ENCODE peak calls at places on chromosomes 16 and 17, in nine cellular contexts. One of them, this sample, is unnamed.

GRCh38 chr17:4636474-4637100 is 4.9 kb downstream of the ALOX15 start:
- DNase-seq in NCI-H1930: no peak
- DNase-seq in ecto neural progenitor cell: no peak
- DNase-seq in aorta: no peak
- DNase-seq in activated CD4-positive, alpha-beta T cell treated with anti-CD3 and anti-CD28 coated beads, Interleukin-2, amount 50 U/mL, for 1 hour: no peak
- DNase-seq in LoVo: no peak
- DNase-seq in activated T-cell treated with anti-CD3 and anti-CD28 coated beads, Interleukin-2, amount 50 U/mL, for 48 hours: no peak
- DNase-seq in A549: no peak
- DNase-seq in HTR-8/SVneo: no peak
- DNase-seq in this sample: no peak

GRCh38 chr16:56987692-56988091 is 1.7 kb upstream of the NLRC5 start:
- DNase-seq in NCI-H1930: no peak
- DNase-seq in ecto neural progenitor cell: no peak
- DNase-seq in aorta: peak; percentile 17
- DNase-seq in activated CD4-positive, alpha-beta T cell treated with anti-CD3 and anti-CD28 coated beads, Interleukin-2, amount 50 U/mL, for 1 hour: no peak
- DNase-seq in LoVo: no peak
- DNase-seq in activated T-cell treated with anti-CD3 and anti-CD28 coated beads, Interleukin-2, amount 50 U/mL, for 48 hours: no peak
- DNase-seq in A549: no peak
- DNase-seq in HTR-8/SVneo: no peak
- DNase-seq in this sample: no peak

GRCh38 chr16:4212934-4213296 is 29.0 kb downstream of the SRL start:
- DNase-seq in NCI-H1930: no peak
- DNase-seq in ecto neural progenitor cell: no peak
- DNase-seq in aorta: no peak
- DNase-seq in activated CD4-positive, alpha-beta T cell treated with anti-CD3 and anti-CD28 coated beads, Interleukin-2, amount 50 U/mL, for 1 hour: no peak
- DNase-seq in LoVo: peak; percentile 78
- DNase-seq in activated T-cell treated with anti-CD3 and anti-CD28 coated beads, Interleukin-2, amount 50 U/mL, for 48 hours: no peak
- DNase-seq in A549: peak; percentile 58
- DNase-seq in HTR-8/SVneo: peak; percentile 41
- DNase-seq in this sample: no peak

GRCh38 chr17:69166957-69167356 is 25.3 kb upstream of the ABCA6 start:
- DNase-seq in NCI-H1930: no peak
- DNase-seq in ecto neural progenitor cell: no peak
- DNase-seq in aorta: no peak
- DNase-seq in activated CD4-positive, alpha-beta T cell treated with anti-CD3 and anti-CD28 coated beads, Interleukin-2, amount 50 U/mL, for 1 hour: no peak
- DNase-seq in LoVo: no peak
- DNase-seq in activated T-cell treated with anti-CD3 and anti-CD28 coated beads, Interleukin-2, amount 50 U/mL, for 48 hours: no peak
- DNase-seq in A549: no peak
- DNase-seq in HTR-8/SVneo: no peak
- DNase-seq in this sample: no peak

GRCh38 chr16:72424776-72425175 is 252.8 kb upstream of the PMFBP1 start:
- DNase-seq in NCI-H1930: no peak
- DNase-seq in ecto neural progenitor cell: no peak
- DNase-seq in aorta: no peak
- DNase-seq in activated CD4-positive, alpha-beta T cell treated with anti-CD3 and anti-CD28 coated beads, Interleukin-2, amount 50 U/mL, for 1 hour: no peak
- DNase-seq in LoVo: no peak
- DNase-seq in activated T-cell treated with anti-CD3 and anti-CD28 coated beads, Interleukin-2, amount 50 U/mL, for 48 hours: no peak
- DNase-seq in A549: no peak
- DNase-seq in HTR-8/SVneo: no peak
- DNase-seq in this sample: no peak

GRCh38 chr16:64865037-64865696 is 256.7 kb downstream of the CDH11 start:
- DNase-seq in NCI-H1930: no peak
- DNase-seq in ecto neural progenitor cell: no peak
- DNase-seq in aorta: no peak
- DNase-seq in activated CD4-positive, alpha-beta T cell treated with anti-CD3 and anti-CD28 coated beads, Interleukin-2, amount 50 U/mL, for 1 hour: no peak
- DNase-seq in LoVo: no peak
- DNase-seq in activated T-cell treated with anti-CD3 and anti-CD28 coated beads, Interleukin-2, amount 50 U/mL, for 48 hours: no peak
- DNase-seq in A549: no peak
- DNase-seq in HTR-8/SVneo: no peak
- DNase-seq in this sample: no peak

GRCh38 chr16:19885456-19886060 is 910 bp upstream of the GPRC5B start:
- DNase-seq in NCI-H1930: no peak
- DNase-seq in ecto neural progenitor cell: peak; percentile 58
- DNase-seq in aorta: no peak
- DNase-seq in activated CD4-positive, alpha-beta T cell treated with anti-CD3 and anti-CD28 coated beads, Interleukin-2, amount 50 U/mL, for 1 hour: no peak
- DNase-seq in LoVo: no peak
- DNase-seq in activated T-cell treated with anti-CD3 and anti-CD28 coated beads, Interleukin-2, amount 50 U/mL, for 48 hours: peak; percentile 41
- DNase-seq in A549: no peak
- DNase-seq in HTR-8/SVneo: no peak
- DNase-seq in this sample: no peak

GRCh38 chr17:75535119-75535537 is 9.6 kb downstream of the LLGL2 start:
- DNase-seq in NCI-H1930: no peak
- DNase-seq in ecto neural progenitor cell: peak; percentile 66
- DNase-seq in aorta: no peak
- DNase-seq in activated CD4-positive, alpha-beta T cell treated with anti-CD3 and anti-CD28 coated beads, Interleukin-2, amount 50 U/mL, for 1 hour: peak; percentile 35
- DNase-seq in LoVo: no peak
- DNase-seq in activated T-cell treated with anti-CD3 and anti-CD28 coated beads, Interleukin-2, amount 50 U/mL, for 48 hours: peak; percentile 73
- DNase-seq in A549: no peak
- DNase-seq in HTR-8/SVneo: no peak
- DNase-seq in this sample: no peak

GRCh38 chr17:76138234-76138895 is 2.7 kb downstream of the FOXJ1 start:
- DNase-seq in NCI-H1930: no peak
- DNase-seq in ecto neural progenitor cell: peak; percentile 92
- DNase-seq in aorta: peak; percentile 55
- DNase-seq in activated CD4-positive, alpha-beta T cell treated with anti-CD3 and anti-CD28 coated beads, Interleukin-2, amount 50 U/mL, for 1 hour: no peak
- DNase-seq in LoVo: no peak
- DNase-seq in activated T-cell treated with anti-CD3 and anti-CD28 coated beads, Interleukin-2, amount 50 U/mL, for 48 hours: no peak
- DNase-seq in A549: peak; percentile 66
- DNase-seq in HTR-8/SVneo: no peak
- DNase-seq in this sample: no peak

GRCh38 chr16:1112506-1113184 is 16.6 kb upstream of the C1QTNF8 start:
- DNase-seq in NCI-H1930: no peak
- DNase-seq in ecto neural progenitor cell: no peak
- DNase-seq in aorta: no peak
- DNase-seq in activated CD4-positive, alpha-beta T cell treated with anti-CD3 and anti-CD28 coated beads, Interleukin-2, amount 50 U/mL, for 1 hour: no peak
- DNase-seq in LoVo: no peak
- DNase-seq in activated T-cell treated with anti-CD3 and anti-CD28 coated beads, Interleukin-2, amount 50 U/mL, for 48 hours: no peak
- DNase-seq in A549: no peak
- DNase-seq in HTR-8/SVneo: no peak
- DNase-seq in this sample: no peak

GRCh38 chr17:82302991-82303943 is 14.1 kb downstream of the CD7 start:
- DNase-seq in NCI-H1930: no peak
- DNase-seq in ecto neural progenitor cell: no peak
- DNase-seq in aorta: no peak
- DNase-seq in activated CD4-positive, alpha-beta T cell treated with anti-CD3 and anti-CD28 coated beads, Interleukin-2, amount 50 U/mL, for 1 hour: peak; percentile 51
- DNase-seq in LoVo: no peak
- DNase-seq in activated T-cell treated with anti-CD3 and anti-CD28 coated beads, Interleukin-2, amount 50 U/mL, for 48 hours: peak; percentile 69
- DNase-seq in A549: no peak
- DNase-seq in HTR-8/SVneo: no peak
- DNase-seq in this sample: no peak

GRCh38 chr17:49703557-49704277 is 4.0 kb downstream of the SLC35B1 start:
- DNase-seq in NCI-H1930: no peak
- DNase-seq in ecto neural progenitor cell: peak; percentile 66
- DNase-seq in aorta: no peak
- DNase-seq in activated CD4-positive, alpha-beta T cell treated with anti-CD3 and anti-CD28 coated beads, Interleukin-2, amount 50 U/mL, for 1 hour: no peak
- DNase-seq in LoVo: no peak
- DNase-seq in activated T-cell treated with anti-CD3 and anti-CD28 coated beads, Interleukin-2, amount 50 U/mL, for 48 hours: no peak
- DNase-seq in A549: peak; percentile 72
- DNase-seq in HTR-8/SVneo: peak; percentile 51
- DNase-seq in this sample: peak; percentile 88

GRCh38 chr17:67995568-67996191 is 589 bp downstream of the C17orf58 start:
- DNase-seq in NCI-H1930: no peak
- DNase-seq in ecto neural progenitor cell: peak; percentile 77
- DNase-seq in aorta: peak; percentile 80
- DNase-seq in activated CD4-positive, alpha-beta T cell treated with anti-CD3 and anti-CD28 coated beads, Interleukin-2, amount 50 U/mL, for 1 hour: no peak
- DNase-seq in LoVo: no peak
- DNase-seq in activated T-cell treated with anti-CD3 and anti-CD28 coated beads, Interleukin-2, amount 50 U/mL, for 48 hours: peak; percentile 41
- DNase-seq in A549: peak; percentile 19
- DNase-seq in HTR-8/SVneo: no peak
- DNase-seq in this sample: peak; percentile 68

GRCh38 chr17:41058741-41059140 is 1.2 kb downstream of the KRTAP2-3 start:
- DNase-seq in NCI-H1930: no peak
- DNase-seq in ecto neural progenitor cell: no peak
- DNase-seq in aorta: no peak
- DNase-seq in activated CD4-positive, alpha-beta T cell treated with anti-CD3 and anti-CD28 coated beads, Interleukin-2, amount 50 U/mL, for 1 hour: no peak
- DNase-seq in LoVo: no peak
- DNase-seq in activated T-cell treated with anti-CD3 and anti-CD28 coated beads, Interleukin-2, amount 50 U/mL, for 48 hours: no peak
- DNase-seq in A549: no peak
- DNase-seq in HTR-8/SVneo: no peak
- DNase-seq in this sample: no peak

GRCh38 chr17:37358830-37359681 is 16.7 kb upstream of the C17orf78 start:
- DNase-seq in NCI-H1930: peak; percentile 91
- DNase-seq in ecto neural progenitor cell: peak; percentile 100
- DNase-seq in aorta: peak; percentile 98
- DNase-seq in activated CD4-positive, alpha-beta T cell treated with anti-CD3 and anti-CD28 coated beads, Interleukin-2, amount 50 U/mL, for 1 hour: peak; percentile 87
- DNase-seq in LoVo: peak; percentile 91
- DNase-seq in activated T-cell treated with anti-CD3 and anti-CD28 coated beads, Interleukin-2, amount 50 U/mL, for 48 hours: peak; percentile 94
- DNase-seq in A549: peak; percentile 96
- DNase-seq in HTR-8/SVneo: peak; percentile 98
- DNase-seq in this sample: peak; percentile 91

GRCh38 chr16:30774367-30775130 is 12.4 kb downstream of the RNF40 start:
- DNase-seq in NCI-H1930: no peak
- DNase-seq in ecto neural progenitor cell: no peak
- DNase-seq in aorta: no peak
- DNase-seq in activated CD4-positive, alpha-beta T cell treated with anti-CD3 and anti-CD28 coated beads, Interleukin-2, amount 50 U/mL, for 1 hour: no peak
- DNase-seq in LoVo: no peak
- DNase-seq in activated T-cell treated with anti-CD3 and anti-CD28 coated beads, Interleukin-2, amount 50 U/mL, for 48 hours: no peak
- DNase-seq in A549: no peak
- DNase-seq in HTR-8/SVneo: no peak
- DNase-seq in this sample: no peak

GRCh38 chr17:80025140-80025539 is 10.5 kb downstream of the TBC1D16 start:
- DNase-seq in NCI-H1930: no peak
- DNase-seq in ecto neural progenitor cell: no peak
- DNase-seq in aorta: peak; percentile 63
- DNase-seq in activated CD4-positive, alpha-beta T cell treated with anti-CD3 and anti-CD28 coated beads, Interleukin-2, amount 50 U/mL, for 1 hour: no peak
- DNase-seq in LoVo: no peak
- DNase-seq in activated T-cell treated with anti-CD3 and anti-CD28 coated beads, Interleukin-2, amount 50 U/mL, for 48 hours: no peak
- DNase-seq in A549: no peak
- DNase-seq in HTR-8/SVneo: no peak
- DNase-seq in this sample: no peak

GRCh38 chr16:14334366-14335105 is 263.4 kb downstream of the MRTFB start:
- DNase-seq in NCI-H1930: no peak
- DNase-seq in ecto neural progenitor cell: no peak
- DNase-seq in aorta: no peak
- DNase-seq in activated CD4-positive, alpha-beta T cell treated with anti-CD3 and anti-CD28 coated beads, Interleukin-2, amount 50 U/mL, for 1 hour: no peak
- DNase-seq in LoVo: no peak
- DNase-seq in activated T-cell treated with anti-CD3 and anti-CD28 coated beads, Interleukin-2, amount 50 U/mL, for 48 hours: no peak
- DNase-seq in A549: no peak
- DNase-seq in HTR-8/SVneo: no peak
- DNase-seq in this sample: no peak

GRCh38 chr17:71494045-71494444 is 626.8 kb upstream of the SOX9 start:
- DNase-seq in NCI-H1930: no peak
- DNase-seq in ecto neural progenitor cell: no peak
- DNase-seq in aorta: no peak
- DNase-seq in activated CD4-positive, alpha-beta T cell treated with anti-CD3 and anti-CD28 coated beads, Interleukin-2, amount 50 U/mL, for 1 hour: no peak
- DNase-seq in LoVo: no peak
- DNase-seq in activated T-cell treated with anti-CD3 and anti-CD28 coated beads, Interleukin-2, amount 50 U/mL, for 48 hours: no peak
- DNase-seq in A549: no peak
- DNase-seq in HTR-8/SVneo: no peak
- DNase-seq in this sample: no peak

GRCh38 chr17:42347198-42347597 is 41.0 kb downstream of the STAT3 start:
- DNase-seq in NCI-H1930: no peak
- DNase-seq in ecto neural progenitor cell: no peak
- DNase-seq in aorta: no peak
- DNase-seq in activated CD4-positive, alpha-beta T cell treated with anti-CD3 and anti-CD28 coated beads, Interleukin-2, amount 50 U/mL, for 1 hour: no peak
- DNase-seq in LoVo: no peak
- DNase-seq in activated T-cell treated with anti-CD3 and anti-CD28 coated beads, Interleukin-2, amount 50 U/mL, for 48 hours: no peak
- DNase-seq in A549: no peak
- DNase-seq in HTR-8/SVneo: peak; percentile 45
- DNase-seq in this sample: no peak

GRCh38 chr17:29010129-29010528 is 4.3 kb upstream of the SEZ6 start:
- DNase-seq in NCI-H1930: no peak
- DNase-seq in ecto neural progenitor cell: no peak
- DNase-seq in aorta: no peak
- DNase-seq in activated CD4-positive, alpha-beta T cell treated with anti-CD3 and anti-CD28 coated beads, Interleukin-2, amount 50 U/mL, for 1 hour: no peak
- DNase-seq in LoVo: no peak
- DNase-seq in activated T-cell treated with anti-CD3 and anti-CD28 coated beads, Interleukin-2, amount 50 U/mL, for 48 hours: no peak
- DNase-seq in A549: no peak
- DNase-seq in HTR-8/SVneo: no peak
- DNase-seq in this sample: no peak

GRCh38 chr17:78390241-78391050 is 12.0 kb downstream of the PGS1 start:
- DNase-seq in NCI-H1930: no peak
- DNase-seq in ecto neural progenitor cell: no peak
- DNase-seq in aorta: no peak
- DNase-seq in activated CD4-positive, alpha-beta T cell treated with anti-CD3 and anti-CD28 coated beads, Interleukin-2, amount 50 U/mL, for 1 hour: no peak
- DNase-seq in LoVo: peak; percentile 11
- DNase-seq in activated T-cell treated with anti-CD3 and anti-CD28 coated beads, Interleukin-2, amount 50 U/mL, for 48 hours: no peak
- DNase-seq in A549: peak; percentile 59
- DNase-seq in HTR-8/SVneo: peak; percentile 94
- DNase-seq in this sample: no peak

GRCh38 chr17:66904760-66905637 is 59.5 kb upstream of the CACNG4 start:
- DNase-seq in NCI-H1930: no peak
- DNase-seq in ecto neural progenitor cell: no peak
- DNase-seq in aorta: no peak
- DNase-seq in activated CD4-positive, alpha-beta T cell treated with anti-CD3 and anti-CD28 coated beads, Interleukin-2, amount 50 U/mL, for 1 hour: no peak
- DNase-seq in LoVo: no peak
- DNase-seq in activated T-cell treated with anti-CD3 and anti-CD28 coated beads, Interleukin-2, amount 50 U/mL, for 48 hours: no peak
- DNase-seq in A549: peak; percentile 49
- DNase-seq in HTR-8/SVneo: peak; percentile 75
- DNase-seq in this sample: no peak

GRCh38 chr17:41959336-41960095 is 7.1 kb upstream of the CNP start:
- DNase-seq in NCI-H1930: no peak
- DNase-seq in ecto neural progenitor cell: peak; percentile 75
- DNase-seq in aorta: no peak
- DNase-seq in activated CD4-positive, alpha-beta T cell treated with anti-CD3 and anti-CD28 coated beads, Interleukin-2, amount 50 U/mL, for 1 hour: no peak
- DNase-seq in LoVo: no peak
- DNase-seq in activated T-cell treated with anti-CD3 and anti-CD28 coated beads, Interleukin-2, amount 50 U/mL, for 48 hours: no peak
- DNase-seq in A549: peak; percentile 76
- DNase-seq in HTR-8/SVneo: peak; percentile 71
- DNase-seq in this sample: peak; percentile 30

This sample was measured in Kasumi-1.